ENCODE peak calls at places on chromosome 10, in ten cellular contexts. Z, W, A, U, M, V, C, J, S and B are unnamed samples.

GRCh38 chr10:43855667-43856210 is 207.1 kb upstream of the ZNF32 start:
- DNase-seq in Z (no peak), W (no peak), A (no peak), U (no peak), M (no peak), V (no peak), C (no peak), J (no peak), S (no peak), B (no peak)

GRCh38 chr10:114932945-114933344 is 5.0 kb upstream of the TRUB1 start:
- DNase-seq in Z (no peak), W (no peak), A (no peak), U (no peak), M (no peak), V (no peak), C (no peak), J (no peak), S (no peak), B (no peak)

GRCh38 chr10:44890721-44891550 is 20.2 kb upstream of the TMEM72 start:
- DNase-seq in Z (no peak), W (no peak), A (no peak), U (no peak), M (no peak), V (no peak), C (no peak), J (no peak), S (no peak), B (no peak)

GRCh38 chr10:60950312-60950711 is 6.3 kb upstream of the RHOBTB1 start:
- DNase-seq in Z (no peak), W (no peak), A (no peak), U (no peak), M (no peak), V (no peak), C (no peak), J (no peak), S (no peak), B (no peak)

GRCh38 chr10:16992611-16993119 is 136.9 kb downstream of the CUBN start:
- DNase-seq in Z (no peak), W (peak; percentile 45), A (no peak), U (no peak), M (no peak), V (no peak), C (no peak), J (no peak), S (no peak), B (no peak)

GRCh38 chr10:85642082-85642420 is 724.5 kb downstream of the GRID1 start:
- DNase-seq in Z (no peak), W (peak; percentile 34), A (no peak), U (no peak), M (no peak), V (no peak), C (no peak), J (peak; percentile 21), S (no peak), B (peak; percentile 38)

GRCh38 chr10:11755512-11756247 is 13.5 kb downstream of the ECHDC3 start:
- DNase-seq in Z (no peak), W (no peak), A (no peak), U (no peak), M (no peak), V (no peak), C (no peak), J (no peak), S (peak; percentile 46), B (no peak)

GRCh38 chr10:119198438-119198837 is 8.9 kb upstream of the GRK5 start:
- DNase-seq in Z (no peak), W (no peak), A (no peak), U (no peak), M (peak; percentile 59), V (no peak), C (no peak), J (no peak), S (no peak), B (no peak)

GRCh38 chr10:81920213-81920829 is 45.3 kb downstream of the NRG3 start:
- DNase-seq in Z (no peak), W (no peak), A (no peak), U (no peak), M (peak; percentile 32), V (no peak), C (no peak), J (no peak), S (no peak), B (no peak)

GRCh38 chr10:46556515-46557318 is at the start of gene GPRIN2:
- DNase-seq in Z (no peak), W (no peak), A (peak; percentile 43), U (no peak), M (peak; percentile 24), V (no peak), C (no peak), J (no peak), S (peak; percentile 89), B (no peak)

GRCh38 chr10:32065871-32066270 is 9.6 kb upstream of the KIF5B start:
- DNase-seq in Z (no peak), W (peak; percentile 61), A (no peak), U (no peak), M (no peak), V (peak; percentile 21), C (no peak), J (peak; percentile 79), S (no peak), B (peak; percentile 71)

GRCh38 chr10:116732546-116732945 is 9.8 kb downstream of the HSPA12A start:
- DNase-seq in Z (no peak), W (peak; percentile 75), A (no peak), U (no peak), M (no peak), V (no peak), C (no peak), J (no peak), S (no peak), B (no peak)

GRCh38 chr10:93180402-93181040 is 106.8 kb downstream of the CYP26A1 start:
- DNase-seq in Z (no peak), W (peak; percentile 39), A (no peak), U (no peak), M (no peak), V (no peak), C (no peak), J (peak; percentile 46), S (no peak), B (no peak)

GRCh38 chr10:15695852-15696251 is 23.9 kb downstream of the ITGA8 start:
- DNase-seq in Z (no peak), W (no peak), A (no peak), U (no peak), M (no peak), V (no peak), C (no peak), J (no peak), S (no peak), B (no peak)

GRCh38 chr10:111732116-111732785 is 451.3 kb downstream of the GPAM start:
- DNase-seq in Z (no peak), W (no peak), A (no peak), U (no peak), M (no peak), V (no peak), C (no peak), J (no peak), S (no peak), B (no peak)

GRCh38 chr10:69421611-69422308 is 5.0 kb upstream of the TACR2 start:
- DNase-seq in Z (no peak), W (no peak), A (no peak), U (no peak), M (no peak), V (no peak), C (no peak), J (peak; percentile 67), S (peak; percentile 91), B (no peak)

GRCh38 chr10:69318997-69319727 is 40.9 kb downstream of the HK1 start:
- DNase-seq in Z (peak; percentile 67), W (peak; percentile 67), A (peak; percentile 63), U (peak; percentile 51), M (peak; percentile 86), V (peak; percentile 89), C (peak; percentile 65), J (peak; percentile 68), S (peak; percentile 92), B (no peak)

GRCh38 chr10:124612611-124613498 is 131.3 kb downstream of the FAM53B start:
- DNase-seq in Z (no peak), W (peak; percentile 27), A (peak; percentile 75), U (no peak), M (peak; percentile 51), V (no peak), C (no peak), J (peak; percentile 37), S (no peak), B (no peak)

GRCh38 chr10:117168135-117168674 is 29.1 kb upstream of the KCNK18 start:
- DNase-seq in Z (peak; percentile 45), W (peak; percentile 33), A (peak; percentile 79), U (no peak), M (peak; percentile 84), V (no peak), C (peak; percentile 48), J (peak; percentile 35), S (peak; percentile 87), B (no peak)

GRCh38 chr10:63738410-63738809 is 217.2 kb downstream of the REEP3 start:
- DNase-seq in Z (no peak), W (peak; percentile 68), A (no peak), U (no peak), M (no peak), V (peak; percentile 27), C (no peak), J (peak; percentile 66), S (no peak), B (peak; percentile 71)

GRCh38 chr10:71396714-71397339 is at the start of gene CDH23:
- DNase-seq in Z (no peak), W (peak; percentile 10), A (peak; percentile 64), U (no peak), M (no peak), V (no peak), C (no peak), J (no peak), S (peak; percentile 74), B (no peak)

GRCh38 chr10:100864981-100865380 is 47.8 kb upstream of the SLF2 start:
- DNase-seq in Z (no peak), W (no peak), A (no peak), U (no peak), M (no peak), V (no peak), C (no peak), J (no peak), S (no peak), B (no peak)

GRCh38 chr10:71486465-71487114 is 89.9 kb downstream of the CDH23 start:
- DNase-seq in Z (peak; percentile 5), W (peak; percentile 28), A (no peak), U (no peak), M (peak; percentile 83), V (peak; percentile 23), C (no peak), J (peak; percentile 47), S (peak; percentile 77), B (no peak)

GRCh38 chr10:73110345-73110849 is at the start of gene NUDT13:
- DNase-seq in Z (no peak), W (peak; percentile 73), A (peak; percentile 62), U (no peak), M (peak; percentile 54), V (peak; percentile 88), C (peak; percentile 40), J (peak; percentile 84), S (no peak), B (no peak)

GRCh38 chr10:4470231-4470840 is 355.7 kb upstream of the AKR1E2 start:
- DNase-seq in Z (no peak), W (peak; percentile 94), A (no peak), U (no peak), M (no peak), V (peak; percentile 9), C (no peak), J (peak; percentile 91), S (no peak), B (peak; percentile 71)

GRCh38 chr10:97520978-97521761 is 22.4 kb downstream of the UBTD1 start:
- DNase-seq in Z (no peak), W (no peak), A (no peak), U (no peak), M (no peak), V (no peak), C (no peak), J (no peak), S (peak; percentile 74), B (no peak)